ENCODE peak calls at places on chromosomes 1 and 21, in four cellular contexts. G, P, O and I are unnamed samples.

GRCh38 chr1:182952677-182953444 is at the start of gene SHCBP1L:
- DNase-seq in P (peak; percentile 16), O (no peak), G (no peak), I (no peak)

GRCh38 chr1:180397190-180397589 is 105.2 kb downstream of the ACBD6 start:
- DNase-seq in P (no peak), G (no peak), O (no peak), I (no peak)

GRCh38 chr1:61672376-61672775 is 52.6 kb downstream of the TM2D1 start:
- DNase-seq in G (no peak), P (no peak), O (no peak), I (no peak)

GRCh38 chr1:58857673-58858343 is 74.0 kb upstream of the JUN start:
- DNase-seq in P (no peak), G (no peak), O (no peak), I (peak; percentile 84)

GRCh38 chr1:56444960-56445646 is 134.3 kb downstream of the PLPP3 start:
- DNase-seq in P (no peak), G (no peak), O (no peak), I (no peak)

GRCh38 chr1:52706941-52707926 is 9.1 kb upstream of the COA7 start:
- DNase-seq in O (no peak), P (no peak), G (peak; percentile 46), I (no peak)

GRCh38 chr1:23899070-23899469 is 14.1 kb downstream of the CNR2 start:
- DNase-seq in P (no peak), G (no peak), O (no peak), I (peak; percentile 71)

GRCh38 chr21:32884062-32884461 is 112.5 kb upstream of the PAXBP1 start:
- DNase-seq in O (no peak), P (no peak), G (no peak), I (peak; percentile 9)

GRCh38 chr1:78840447-78841251 is 165.9 kb downstream of the ADGRL4 start:
- DNase-seq in O (peak; percentile 83), P (peak; percentile 92), G (no peak), I (peak; percentile 11)

GRCh38 chr1:205147191-205147590 is 25.4 kb upstream of the RBBP5 start:
- DNase-seq in G (no peak), O (peak; percentile 90), P (peak; percentile 84), I (no peak)

GRCh38 chr1:246203180-246203579 is 303.9 kb downstream of the SMYD3 start:
- DNase-seq in P (no peak), G (no peak), O (no peak), I (no peak)

GRCh38 chr1:232423591-232423990 is 206.3 kb downstream of the SIPA1L2 start:
- DNase-seq in G (no peak), O (peak; percentile 44), P (no peak), I (no peak)

GRCh38 chr1:108777839-108778238 is 31.4 kb downstream of the STXBP3 start:
- DNase-seq in G (no peak), O (peak; percentile 3), P (no peak), I (no peak)

GRCh38 chr1:167095368-167095767 is 1.5 kb downstream of the STYXL2 start:
- DNase-seq in G (no peak), P (peak; percentile 74), O (peak; percentile 61), I (no peak)

GRCh38 chr1:55326496-55326895 is 111.3 kb upstream of the USP24 start:
- DNase-seq in O (peak; percentile 62), G (no peak), P (no peak), I (no peak)

GRCh38 chr21:31509108-31510017 is 150.1 kb upstream of the SOD1 start:
- DNase-seq in O (no peak), P (peak; percentile 41), G (no peak), I (peak; percentile 58)

GRCh38 chr1:15417365-15417934 is 7.8 kb downstream of the EFHD2 start:
- DNase-seq in P (peak; percentile 77), O (peak; percentile 83), G (peak; percentile 69), I (peak; percentile 63)

GRCh38 chr1:80218112-80218511 is 1211.6 kb upstream of the ADGRL4 start:
- DNase-seq in P (peak; percentile 27), O (peak; percentile 59), G (no peak), I (peak; percentile 46)

GRCh38 chr1:38138498-38139233 is 92.1 kb upstream of the POU3F1 start:
- DNase-seq in P (peak; percentile 98), G (peak; percentile 83), O (peak; percentile 97), I (no peak)
- TF ChIP-seq CTCF in P (peak; percentile 13), G (peak; percentile 49), O (peak; percentile 31), I (no peak)

DNA sequence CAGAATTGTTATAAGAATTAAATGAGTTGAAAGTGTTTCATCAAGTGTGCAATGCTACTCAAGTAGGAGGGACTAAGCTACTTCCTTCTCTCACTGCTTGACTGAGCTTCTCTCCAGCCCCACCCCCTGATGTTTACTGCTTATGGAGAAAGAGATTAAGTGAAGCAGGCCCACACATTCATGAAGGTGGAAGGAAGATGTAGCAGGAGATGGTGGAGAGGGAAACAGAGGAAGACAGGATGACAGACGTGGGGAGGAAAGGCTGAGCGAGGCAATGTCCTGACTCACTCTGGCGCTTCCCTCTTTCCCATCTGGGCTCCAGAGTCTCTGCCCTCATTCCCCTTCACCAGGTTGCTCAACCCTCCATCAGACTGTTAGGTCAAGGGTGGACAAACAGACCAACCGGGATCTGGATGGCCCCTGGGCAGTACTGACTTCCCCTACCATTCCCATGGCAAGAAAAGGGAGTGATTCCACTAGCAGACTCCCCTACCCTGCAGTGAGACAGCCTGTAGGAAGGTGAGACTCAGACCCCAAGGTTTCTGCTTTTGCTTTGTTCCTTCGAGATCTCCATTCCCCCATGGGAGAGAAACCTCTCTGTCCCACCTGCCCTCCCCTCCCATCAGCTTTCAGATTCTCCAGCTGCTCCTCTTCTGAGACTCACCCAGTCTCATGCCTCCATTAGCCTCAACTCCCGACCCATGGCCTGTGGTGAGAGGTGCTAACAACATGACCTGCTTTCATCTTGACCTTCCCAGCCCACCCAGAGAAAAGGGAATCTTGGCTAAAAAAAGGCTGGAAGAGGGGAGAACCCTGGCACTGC is 3.1 kb upstream of the ARHGEF2 start:
- DNase-seq in P (peak; percentile 78), G (no peak), O (peak; percentile 89), I (peak; percentile 69)
- H3K4me3 ChIP-seq in P (peak overlapping the region; percentile 90), G (no peak overlapping the region), O (peak overlapping the region; percentile 6), I (peak overlapping the region; percentile 86)

GRCh38 chr1:3775498-3776230 is 3.1 kb downstream of the SMIM1 start:
- DNase-seq in G (peak; percentile 59), P (peak; percentile 66), O (peak; percentile 59), I (peak; percentile 86)
- TF ChIP-seq CTCF in G (no peak), P (no peak), O (peak; percentile 9), I (peak; percentile 70)

GRCh38 chr1:33960496-33960895 is 96.6 kb downstream of the HMGB4 start:
- DNase-seq in G (no peak), P (no peak), O (no peak), I (no peak)

GRCh38 chr1:33955101-33955500 is 91.2 kb downstream of the HMGB4 start:
- DNase-seq in G (no peak), O (no peak), P (no peak), I (no peak)

GRCh38 chr1:33957854-33958253 is 94.0 kb downstream of the HMGB4 start:
- DNase-seq in O (no peak), P (no peak), G (no peak), I (no peak)
- H3K4me3 ChIP-seq in O (no peak overlapping the region), P (no peak overlapping the region), G (no peak overlapping the region), I (no peak overlapping the region)

DNA sequence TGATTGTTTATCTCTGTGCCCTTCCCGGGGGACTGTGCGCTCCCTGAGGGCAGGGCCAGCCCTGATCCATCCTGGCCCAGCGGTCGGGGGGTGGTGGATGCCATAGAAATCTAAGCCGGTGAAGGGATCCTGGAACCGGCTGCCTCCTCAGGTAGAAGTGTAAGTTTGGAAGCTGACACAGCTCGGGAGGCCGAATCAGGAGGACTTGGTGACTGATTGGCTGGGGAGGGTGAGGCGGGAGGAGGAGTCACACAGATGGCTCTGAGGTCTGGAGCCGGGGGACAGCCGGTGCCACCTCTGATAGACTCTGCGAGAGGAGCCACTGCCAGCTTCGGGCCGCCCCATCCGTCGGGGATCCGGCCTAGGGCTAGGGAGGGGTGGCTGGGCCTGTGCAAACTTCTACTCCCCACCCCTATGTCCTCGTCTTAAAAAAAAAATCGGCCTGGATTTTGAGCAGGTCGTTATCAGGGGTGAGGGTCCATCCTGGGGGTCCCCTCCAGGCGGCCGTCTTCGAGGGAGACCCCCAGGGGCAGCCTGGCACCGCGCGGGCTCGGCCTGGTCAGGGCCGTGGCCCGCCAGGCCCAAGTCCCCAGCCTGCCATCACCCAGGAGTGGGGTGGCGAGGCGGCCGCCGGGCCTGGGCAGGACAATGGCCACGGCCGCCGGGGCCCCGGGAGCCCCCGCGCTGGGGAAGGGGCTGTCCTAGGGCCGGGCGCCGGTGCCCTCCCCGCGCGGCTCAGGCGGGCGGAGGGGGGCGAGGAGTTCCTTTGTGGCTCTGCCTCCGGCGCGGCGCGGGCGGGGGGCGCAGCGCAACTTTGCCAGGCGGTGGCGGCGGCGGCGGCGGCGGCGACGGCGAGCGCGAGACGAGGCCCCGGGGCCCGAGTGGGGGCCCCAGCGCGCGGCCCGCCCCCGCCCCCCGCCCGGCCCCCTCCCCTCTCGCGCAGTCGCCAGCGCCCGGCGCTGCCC is 663 bp upstream of the ZNF362 start:
- DNase-seq in G (peak; percentile 85), P (peak; percentile 55), O (peak; percentile 15), I (peak; percentile 84)
- TF ChIP-seq CTCF in G (no peak), P (no peak), O (no peak), I (no peak)